ENCODE peak calls at places on chromosomes 2 and 18, in four cellular contexts. U is neural progenitor cell, W is K562, R is HCT116. Q is an unnamed sample.

GRCh38 chr2:168378960-168379669 is 77.0 kb upstream of the CERS6 start:
- DNase-seq in U (no peak), W (no peak), R (no peak), Q (no peak)

GRCh38 chr2:73877071-73877802 is 15.6 kb upstream of the ACTG2 start:
- DNase-seq in U (no peak), W (no peak), R (no peak), Q (no peak)

GRCh38 chr2:69490486-69490885 is 53.3 kb upstream of the NFU1 start:
- DNase-seq in U (no peak), W (no peak), R (no peak), Q (no peak)

GRCh38 chr2:79935771-79936657 is 368.5 kb downstream of the LRRTM1 start:
- DNase-seq in U (peak), W (peak), R (no peak), Q (peak)

GRCh38 chr2:120239488-120240287 is 13.0 kb upstream of the RALB start:
- DNase-seq in U (peak), W (peak), R (no peak), Q (no peak)

GRCh38 chr2:8656160-8656641 is 25.7 kb upstream of the ID2 start:
- DNase-seq in U (no peak), W (no peak), R (no peak), Q (no peak)

GRCh38 chr18:79915161-79916127 is 36.0 kb downstream of the SLC66A2 start:
- DNase-seq in U (no peak), W (no peak), R (no peak), Q (no peak)

GRCh38 chr2:210199186-210199765 is 26.0 kb downstream of the ACADL start:
- DNase-seq in U (peak), W (peak), R (peak), Q (no peak)

GRCh38 chr18:23144628-23145027 is 9.3 kb downstream of the CABLES1 start:
- DNase-seq in U (no peak), W (no peak), R (no peak), Q (no peak)

GRCh38 chr18:74251297-74252031 is 40.3 kb downstream of the CYB5A start:
- DNase-seq in U (peak), W (no peak), R (no peak), Q (no peak)

GRCh38 chr2:72116081-72116533 is 31.6 kb downstream of the CYP26B1 start:
- DNase-seq in U (no peak), W (peak), R (no peak), Q (no peak)
- TF ChIP-seq CTCF in U (peak), W (peak), R (peak), Q (peak)

GRCh38 chr2:241702405-241703127 is 727 bp downstream of the ING5 start:
- DNase-seq in U (peak), W (peak), R (peak), Q (no peak)
- TF ChIP-seq CTCF in U (peak), W (peak), R (peak), Q (peak)

GRCh38 chr2:216055661-216056060 is 25.9 kb downstream of the PECR start:
- DNase-seq in U (no peak), W (no peak), R (no peak), Q (no peak)

GRCh38 chr2:216064014-216064630 is 17.5 kb downstream of the PECR start:
- DNase-seq in U (peak), W (no peak), R (no peak), Q (no peak)

GRCh38 chr2:216056739-216057138 is 24.9 kb downstream of the PECR start:
- DNase-seq in U (no peak), W (no peak), R (no peak), Q (no peak)

GRCh38 chr2:216057688-216058193 is 23.9 kb downstream of the PECR start:
- DNase-seq in U (no peak), W (no peak), R (peak), Q (no peak)

GRCh38 chr2:216059233-216059834 is 22.3 kb downstream of the PECR start:
- DNase-seq in U (no peak), W (peak), R (no peak), Q (no peak)
- TF ChIP-seq CTCF in U (peak), W (no peak), R (peak), Q (peak)

GRCh38 chr2:205721057-205721767 is 38.9 kb downstream of the NRP2 start:
- DNase-seq in U (peak), W (peak), R (no peak), Q (no peak)
- TF ChIP-seq CTCF in U (peak), W (no peak), R (peak), Q (peak)

GRCh38 chr18:44474067-44474411 is 206.6 kb upstream of the SETBP1 start:
- DNase-seq in U (no peak), W (no peak), R (no peak), Q (no peak)
- TF ChIP-seq CTCF in U (no peak), W (no peak), R (no peak), Q (no peak)

GRCh38 chr18:48777026-48777736 is 173.6 kb downstream of the SMAD7 start:
- DNase-seq in U (peak), W (peak), R (no peak), Q (no peak)

GRCh38 chr18:48776641-48777025 is 174.1 kb downstream of the SMAD7 start:
- DNase-seq in U (no peak), W (no peak), R (no peak), Q (no peak)

GRCh38 chr18:48776161-48776555 is 174.6 kb downstream of the SMAD7 start:
- DNase-seq in U (no peak), W (no peak), R (no peak), Q (no peak)

GRCh38 chr18:48778344-48779011 is 172.3 kb downstream of the SMAD7 start:
- DNase-seq in U (no peak), W (no peak), R (no peak), Q (no peak)

DNA sequence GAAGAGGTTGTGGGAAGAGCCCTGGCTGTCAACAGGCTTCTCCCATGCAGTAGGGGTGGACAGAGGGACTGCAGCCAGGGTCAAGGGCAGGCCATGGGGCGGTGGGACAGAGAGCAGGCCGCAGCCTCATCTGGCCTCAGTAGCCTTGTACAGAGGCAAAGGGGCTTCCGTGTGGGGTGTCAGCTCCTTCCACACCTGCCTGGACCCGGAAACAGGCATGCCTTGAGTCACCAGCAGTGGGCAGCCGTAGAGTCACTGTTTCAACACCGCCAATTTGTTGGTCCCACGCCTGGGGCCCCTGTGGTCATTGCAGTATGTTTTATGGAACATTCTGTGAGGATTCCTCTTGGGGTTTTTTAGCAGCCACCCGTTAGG is 173.0 kb downstream of the SMAD7 start:
- DNase-seq in U (no peak), W (no peak), R (no peak), Q (no peak)
- TF ChIP-seq CTCF in U (no peak), W (no peak), R (no peak), Q (no peak)

DNA sequence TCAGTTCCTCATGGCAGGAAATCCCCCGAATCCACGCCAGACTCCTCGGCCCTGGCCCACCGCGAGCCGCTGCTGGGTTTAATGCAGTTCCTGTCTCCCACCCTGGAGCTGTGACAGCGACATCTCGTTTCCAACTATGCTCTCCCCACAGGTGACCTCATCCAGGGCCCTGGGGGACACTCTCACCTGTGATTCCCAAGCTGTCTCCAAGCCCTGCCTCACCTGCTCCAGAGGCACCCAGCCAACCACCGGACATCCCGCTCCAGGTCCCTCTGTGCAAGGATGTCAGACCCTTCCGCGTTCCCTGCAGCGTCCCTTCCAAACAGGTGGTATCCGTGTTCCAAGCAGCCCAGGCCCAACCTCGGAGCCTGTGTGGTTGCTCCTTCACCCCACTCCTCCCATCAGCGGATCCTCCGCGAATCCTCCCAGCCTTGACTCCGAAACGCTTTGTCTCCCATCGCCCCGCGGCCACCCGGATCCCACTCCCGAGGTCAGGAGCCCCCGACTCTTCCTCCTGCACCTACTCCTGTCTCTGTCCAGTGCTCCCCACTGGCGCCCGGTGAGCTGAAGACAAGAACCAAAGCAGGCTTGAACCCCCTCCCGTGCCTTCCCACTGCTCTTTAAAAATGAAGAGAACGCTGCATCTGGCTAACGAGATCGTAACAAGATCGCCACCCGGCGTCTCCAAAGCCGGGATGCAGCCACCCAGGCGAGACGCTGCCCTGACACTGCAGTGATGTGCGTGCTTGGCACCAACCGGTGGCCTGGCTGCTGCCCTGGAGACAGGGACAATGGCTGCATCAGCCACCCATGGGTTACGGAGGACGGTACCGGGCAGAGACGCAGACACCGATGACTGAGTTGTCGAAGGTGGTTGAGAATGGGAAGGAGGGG is 96.4 kb downstream of the NDUFA10 start:
- DNase-seq in U (peak), W (no peak), R (no peak), Q (no peak)
- TF ChIP-seq CTCF in U (peak), W (no peak), R (no peak), Q (no peak)

DNA sequence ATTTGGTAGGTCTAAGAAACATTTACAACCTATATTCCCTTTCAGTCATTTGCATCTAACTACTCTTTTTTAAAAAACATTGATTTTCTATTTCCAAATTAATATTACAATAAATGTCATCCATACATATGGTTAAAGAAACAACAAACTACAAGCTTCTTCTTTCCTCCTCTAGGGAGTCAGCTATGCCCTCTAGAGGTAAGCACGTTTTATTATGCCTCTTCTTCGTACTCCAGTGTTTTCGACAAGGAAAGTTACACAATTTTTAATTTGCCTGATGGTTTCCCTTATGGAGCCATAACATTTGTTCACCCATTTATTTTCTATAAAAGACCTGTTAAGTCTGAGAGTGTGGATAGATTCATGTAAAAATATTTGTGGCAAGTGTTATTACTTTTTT is 183.4 kb upstream of the CDH7 start:
- DNase-seq in U (peak), W (no peak), R (no peak), Q (peak)
- TF ChIP-seq CTCF in U (peak), W (no peak), R (no peak), Q (peak)

Q was measured in retinal pigment epithelial cell.